ENCODE peak calls at places on chromosome 12, in five cellular contexts. T, I, Y, U and F are unnamed samples.

GRCh38 chr12:11839093-11839641 is 189.7 kb downstream of the ETV6 start:
- DNase-seq in T (no peak), I (no peak), Y (no peak), U (no peak), F (no peak)

GRCh38 chr12:5258498-5258897 is 173.4 kb upstream of the NTF3 start:
- DNase-seq in T (no peak), I (no peak), Y (no peak), U (no peak), F (no peak)

GRCh38 chr12:116996058-116996457 is 85.3 kb downstream of the FBXW8 start:
- DNase-seq in T (no peak), I (no peak), Y (peak), U (no peak), F (no peak)

GRCh38 chr12:58095002-58095401 is 153.6 kb downstream of the ATP23 start:
- DNase-seq in T (no peak), I (no peak), Y (no peak), U (no peak), F (no peak)

GRCh38 chr12:27530157-27530922 is 6.3 kb downstream of the PPFIBP1 start:
- DNase-seq in T (no peak), I (no peak), Y (no peak), U (no peak), F (no peak)

GRCh38 chr12:12521044-12521485 is 41.6 kb downstream of the DUSP16 start:
- DNase-seq in T (peak), I (no peak), Y (no peak), U (no peak), F (no peak)

GRCh38 chr12:62767506-62767905 is 167.4 kb downstream of the PPM1H start:
- DNase-seq in T (no peak), I (no peak), Y (no peak), U (no peak), F (no peak)

GRCh38 chr12:108694812-108695278 is 36.5 kb downstream of the CORO1C start:
- DNase-seq in T (no peak), I (no peak), Y (no peak), U (no peak), F (no peak)

GRCh38 chr12:62977419-62977818 is 42.5 kb upstream of the PPM1H start:
- DNase-seq in T (no peak), I (no peak), Y (no peak), U (no peak), F (no peak)

GRCh38 chr12:42946776-42947435 is 357.4 kb upstream of the PRICKLE1 start:
- DNase-seq in T (no peak), I (no peak), Y (no peak), U (no peak), F (no peak)

GRCh38 chr12:52603314-52603713 is 2.1 kb upstream of the KRT72 start:
- DNase-seq in T (no peak), I (no peak), Y (no peak), U (no peak), F (peak)

GRCh38 chr12:68844318-68844745 is 36.4 kb downstream of the MDM2 start:
- DNase-seq in T (no peak), I (no peak), Y (no peak), U (no peak), F (no peak)